ENCODE peak calls at places on chromosomes 13 and 19, in ten cellular contexts. F, O, W, P, X, S, Z, R, T and D are unnamed samples.

GRCh38 chr13:111202745-111203144 is 87.6 kb downstream of the ARHGEF7 start:
- DNase-seq in X (peak; percentile 84), R (no peak), P (no peak), O (peak; percentile 69), Z (peak; percentile 75), T (peak; percentile 66), S (peak; percentile 91), F (peak; percentile 59), W (peak; percentile 43), D (no peak)

GRCh38 chr13:76677047-76677446 is 209.2 kb downstream of the KCTD12 start:
- DNase-seq in F (no peak), T (no peak), X (peak; percentile 72), S (peak; percentile 9), Z (peak; percentile 24), P (no peak), R (no peak), O (no peak), W (no peak), D (no peak)

GRCh38 chr19:14072535-14073231 is at the start of gene MISP3:
- DNase-seq in F (peak; percentile 46), T (peak; percentile 42), W (peak; percentile 62), O (no peak), R (no peak), S (peak; percentile 43), X (no peak), Z (no peak), P (no peak), D (no peak)

GRCh38 chr13:20190481-20191310 is 2.0 kb downstream of the GJB2 start:
- DNase-seq in Z (no peak), F (no peak), R (no peak), P (no peak), O (no peak), X (peak; percentile 66), T (peak; percentile 57), S (peak; percentile 58), W (peak; percentile 87), D (no peak)

GRCh38 chr13:27101847-27102246 is 69.8 kb downstream of the USP12 start:
- DNase-seq in X (no peak), Z (no peak), F (no peak), R (no peak), W (no peak), P (no peak), O (no peak), T (no peak), S (no peak), D (no peak)

GRCh38 chr13:19782049-19782726 is 557 bp downstream of the PSPC1 start:
- DNase-seq in T (peak; percentile 39), W (peak; percentile 35), F (peak; percentile 52), P (peak; percentile 38), Z (peak; percentile 30), R (peak; percentile 47), S (peak; percentile 65), X (peak; percentile 14), O (peak; percentile 70), D (no peak)

GRCh38 chr13:32426191-32426980 is 1.5 kb downstream of the N4BP2L1 start:
- DNase-seq in R (no peak), X (no peak), F (no peak), S (peak; percentile 40), O (no peak), W (peak; percentile 24), T (peak; percentile 69), Z (peak; percentile 72), P (no peak), D (no peak)

GRCh38 chr13:25372275-25373081 is 704 bp downstream of the ATP8A2 start:
- DNase-seq in W (no peak), P (no peak), F (peak; percentile 64), S (no peak), Z (no peak), R (no peak), X (no peak), O (no peak), T (no peak), D (no peak)

GRCh38 chr13:110976785-110977184 is 61.9 kb upstream of the ANKRD10 start:
- DNase-seq in R (no peak), F (no peak), W (no peak), X (no peak), O (no peak), S (no peak), Z (no peak), T (no peak), P (no peak), D (no peak)

GRCh38 chr19:37867831-37868230 is 38.6 kb downstream of the WDR87 start:
- DNase-seq in T (no peak), F (no peak), X (peak; percentile 34), S (peak; percentile 32), R (no peak), O (no peak), P (no peak), Z (no peak), W (no peak), D (no peak)

GRCh38 chr19:52665529-52665928 is 27.4 kb upstream of the ZNF83 start:
- DNase-seq in T (no peak), R (no peak), F (no peak), X (no peak), S (peak; percentile 25), O (no peak), W (peak; percentile 74), P (no peak), Z (no peak), D (no peak)

GRCh38 chr19:47573076-47574026 is at the start of gene ZNF541:
- DNase-seq in W (peak; percentile 28), F (peak; percentile 43), T (no peak), R (peak; percentile 23), P (peak; percentile 76), S (peak; percentile 30), Z (peak; percentile 23), O (peak; percentile 82), X (peak; percentile 11), D (no peak)

GRCh38 chr13:30787747-30788535 is 52.6 kb downstream of the ALOX5AP start:
- DNase-seq in F (no peak), O (no peak), W (no peak), S (no peak), P (no peak), R (no peak), X (no peak), T (no peak), Z (no peak), D (no peak)